ENCODE peak calls at places on chromosomes 5 and 9, in nine cellular contexts. A is lower lobe of right lung, S is upper lobe of left lung, H is aorta, P is ovary, B is neuronal stem cell, T is PC-9, J is SJCRH30, I is left lung. F is an unnamed sample.

GRCh38 chr5:26942481-26942880 is 95.9 kb downstream of the CDH9 start:
- DNase-seq in A (no peak), S (no peak), H (no peak), P (no peak), B (no peak), T (no peak), J (no peak), I (no peak), F (no peak)

GRCh38 chr5:180910182-180910581 is 11.2 kb downstream of the BTNL8 start:
- DNase-seq in A (no peak), S (no peak), H (no peak), P (no peak), B (no peak), T (no peak), J (no peak), I (no peak), F (no peak)

GRCh38 chr9:32644698-32645097 is 9.2 kb upstream of the TAF1L start:
- DNase-seq in A (no peak), S (no peak), H (no peak), P (no peak), B (no peak), T (peak; percentile 47), J (peak; percentile 9), I (no peak), F (no peak)

GRCh38 chr5:94793113-94793815 is 174.8 kb downstream of the SLF1 start:
- DNase-seq in A (no peak), S (no peak), H (no peak), P (no peak), B (no peak), T (no peak), J (no peak), I (no peak), F (peak; percentile 58)

GRCh38 chr5:120528609-120529008 is 64.5 kb downstream of the PRR16 start:
- DNase-seq in A (no peak), S (no peak), H (no peak), P (no peak), B (no peak), T (no peak), J (no peak), I (no peak), F (no peak)

GRCh38 chr5:127754727-127755126 is 51.5 kb downstream of the CCDC192 start:
- DNase-seq in A (no peak), S (no peak), H (no peak), P (no peak), B (no peak), T (no peak), J (peak; percentile 6), I (no peak), F (no peak)

GRCh38 chr5:150184990-150185952 is 4.6 kb upstream of the SLC6A7 start:
- DNase-seq in A (no peak), S (no peak), H (no peak), P (no peak), B (no peak), T (no peak), J (no peak), I (peak; percentile 30), F (no peak)

GRCh38 chr9:107650321-107650720 is 160.8 kb upstream of the KLF4 start:
- DNase-seq in A (no peak), S (no peak), H (no peak), P (no peak), B (no peak), T (no peak), J (peak; percentile 65), I (no peak), F (no peak)

GRCh38 chr9:114093761-114094505 is 5.2 kb downstream of the KIF12 start:
- DNase-seq in A (no peak), S (no peak), H (no peak), P (no peak), B (no peak), T (no peak), J (no peak), I (no peak), F (no peak)

GRCh38 chr9:73806876-73807275 is 655.2 kb downstream of the ANXA1 start:
- DNase-seq in A (no peak), S (no peak), H (no peak), P (no peak), B (no peak), T (no peak), J (no peak), I (no peak), F (no peak)

GRCh38 chr9:115167175-115167574 is 49.2 kb upstream of the TNC start:
- DNase-seq in A (no peak), S (no peak), H (no peak), P (no peak), B (no peak), T (peak; percentile 54), J (peak; percentile 97), I (no peak), F (no peak)

GRCh38 chr9:132955768-132956167 is 11.4 kb upstream of the TSC1 start:
- DNase-seq in A (no peak), S (no peak), H (no peak), P (no peak), B (no peak), T (no peak), J (peak; percentile 30), I (no peak), F (no peak)

DNA sequence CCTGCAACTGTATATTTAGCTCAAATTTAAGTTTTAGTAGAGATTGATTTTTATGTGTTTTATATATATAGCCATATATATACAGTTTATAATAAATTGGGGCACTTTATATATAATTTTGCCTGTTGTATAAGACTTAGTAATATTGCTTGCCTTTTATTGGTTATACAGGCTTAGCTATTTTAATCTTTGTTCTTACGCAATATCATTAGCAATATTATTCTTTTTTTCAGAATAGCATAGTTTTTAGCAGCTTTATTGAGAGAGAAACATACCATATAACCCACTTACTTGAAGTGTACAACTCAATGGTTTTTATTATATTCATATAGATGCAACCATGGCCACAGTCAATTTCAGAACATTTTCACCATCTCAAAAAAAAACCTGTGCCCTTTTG is 28.0 kb downstream of the CDO1 start:
- DNase-seq in A (no peak), S (no peak), H (no peak), P (no peak), B (no peak), T (no peak), J (no peak), I (no peak), F (no peak)
- H3K27ac ChIP-seq in A (no peak overlapping the region), S (no peak overlapping the region), H (no peak overlapping the region), P (no peak overlapping the region), B (no peak overlapping the region), T (no peak overlapping the region), J (no peak overlapping the region), I (no peak overlapping the region), F (no peak overlapping the region)

DNA sequence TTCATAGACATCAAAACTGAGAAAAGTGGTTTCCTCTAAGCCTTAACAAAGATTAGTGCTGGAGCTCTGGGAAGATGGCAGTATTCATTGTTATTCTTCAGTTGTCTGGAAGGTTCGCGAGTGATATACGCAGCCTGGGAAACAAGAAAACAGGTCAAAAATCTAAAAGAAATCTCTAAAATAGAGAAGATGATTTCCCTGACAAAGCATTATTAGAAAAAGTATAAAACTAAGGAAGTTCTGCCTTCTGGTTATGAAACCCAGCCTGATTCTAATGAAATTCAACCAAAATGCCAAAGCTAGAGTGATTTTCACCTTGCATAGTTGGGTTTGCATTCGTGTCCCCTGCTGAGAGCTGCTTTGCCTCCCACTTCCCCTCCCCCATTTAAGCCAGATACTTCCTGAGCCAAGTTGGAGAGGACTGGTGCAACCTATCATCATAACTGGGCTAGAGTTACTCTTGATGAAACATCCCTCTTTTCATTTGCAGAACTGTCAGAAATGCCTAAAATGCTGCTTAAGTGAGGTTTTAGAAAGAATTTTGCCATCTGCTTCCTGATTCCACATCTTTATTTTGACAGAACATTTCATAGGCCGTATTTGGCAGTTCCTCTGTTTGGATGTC is 48.4 kb downstream of the NDFIP1 start:
- DNase-seq in A (no peak), S (no peak), H (no peak), P (no peak), B (no peak), T (no peak), J (no peak), I (no peak), F (no peak)
- H3K27ac ChIP-seq in A (no peak overlapping the region), S (no peak overlapping the region), H (no peak overlapping the region), P (no peak overlapping the region), B (no peak overlapping the region), T (no peak overlapping the region), J (no peak overlapping the region), I (no peak overlapping the region), F (no peak overlapping the region)

DNA sequence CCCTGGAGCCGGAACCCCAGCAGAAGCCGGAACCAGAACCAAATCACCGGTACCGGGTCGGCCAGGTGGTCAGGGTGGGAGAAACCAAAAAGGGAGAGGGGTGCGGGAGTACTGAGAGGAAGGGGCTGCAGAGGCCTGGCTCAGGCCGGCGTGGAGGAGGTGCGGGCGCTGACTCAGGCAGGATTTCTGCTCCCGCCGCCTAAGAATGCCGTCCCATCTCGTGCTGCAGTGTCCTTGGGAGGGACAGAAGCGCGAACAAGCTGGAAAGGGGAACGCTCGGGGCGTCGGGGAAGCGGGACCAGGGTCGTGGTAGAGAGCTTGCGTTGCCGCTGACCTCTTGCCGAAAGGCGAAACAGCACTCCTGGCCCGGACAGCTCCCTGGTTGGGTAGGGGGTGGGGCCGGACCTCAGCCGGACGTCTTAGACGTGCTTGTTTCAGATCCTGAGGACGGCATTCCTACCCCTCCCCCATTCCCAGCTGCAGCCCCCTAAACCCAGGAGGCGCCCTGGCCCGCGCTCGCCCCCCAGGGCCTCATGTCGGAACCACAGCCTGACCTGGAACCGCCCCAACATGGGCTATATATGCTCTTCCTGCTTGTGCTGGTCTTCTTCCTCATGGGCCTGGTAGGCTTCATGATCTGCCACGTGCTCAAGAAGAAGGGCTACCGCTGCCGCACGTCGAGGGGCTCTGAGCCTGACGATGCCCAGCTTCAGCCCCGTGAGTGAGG is 1.1 kb downstream of the RELL2 start:
- DNase-seq in A (peak; percentile 81), S (peak; percentile 90), H (peak; percentile 79), P (peak; percentile 67), B (peak; percentile 72), T (peak; percentile 61), J (peak; percentile 25), I (peak; percentile 88), F (peak; percentile 66)
- H3K27ac ChIP-seq in A (peak overlapping the region; percentile 31), S (peak overlapping the region; percentile 59), H (no peak overlapping the region), P (no peak overlapping the region), B (no peak overlapping the region), T (no peak overlapping the region), J (no peak overlapping the region), I (peak overlapping the region; percentile 69), F (peak overlapping the region; percentile 85)

GRCh38 chr5:64635056-64635686 is 55.1 kb upstream of the SHISAL2B start:
- DNase-seq in A (no peak), S (no peak), H (no peak), P (no peak), B (peak; percentile 47), T (no peak), J (peak; percentile 56), I (no peak), F (peak; percentile 9)

GRCh38 chr5:64637837-64638443 is 52.4 kb upstream of the SHISAL2B start:
- DNase-seq in A (no peak), S (no peak), H (no peak), P (no peak), B (no peak), T (no peak), J (no peak), I (no peak), F (no peak)

GRCh38 chr5:64632251-64632650 is 58.1 kb upstream of the SHISAL2B start:
- DNase-seq in A (peak; percentile 46), S (no peak), H (no peak), P (no peak), B (no peak), T (no peak), J (peak; percentile 80), I (no peak), F (no peak)

DNA sequence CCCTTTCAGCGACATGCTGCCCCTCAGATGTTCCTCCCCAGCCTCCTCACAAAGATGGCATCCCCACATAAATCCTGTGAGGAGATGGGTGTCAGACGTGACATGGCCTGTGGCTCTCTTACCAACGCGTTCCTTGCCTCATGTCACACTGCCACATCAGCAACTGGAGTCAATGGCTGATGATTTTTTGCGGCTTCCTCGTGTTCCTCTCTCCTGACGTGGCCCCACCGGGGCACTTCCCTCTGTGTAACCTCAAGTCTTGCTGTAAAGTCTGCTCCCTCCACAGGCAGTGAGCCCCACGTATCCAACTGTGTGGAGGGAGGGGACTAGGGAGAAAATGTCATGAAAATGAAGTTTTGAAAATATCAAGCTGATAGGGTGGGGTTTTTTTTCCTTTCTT is 53.2 kb upstream of the SHISAL2B start:
- DNase-seq in A (no peak), S (no peak), H (no peak), P (no peak), B (no peak), T (no peak), J (no peak), I (no peak), F (no peak)
- H3K27ac ChIP-seq in A (no peak overlapping the region), S (no peak overlapping the region), H (no peak overlapping the region), P (no peak overlapping the region), B (no peak overlapping the region), T (no peak overlapping the region), J (no peak overlapping the region), I (no peak overlapping the region), F (no peak overlapping the region)

F was measured in CD8-positive, alpha-beta memory T cell.